ENCODE peak calls at places on chromosomes 4 and X, in five cellular contexts. T is tibial artery; W is CD8-positive, alpha-beta T cell; S is A673; O is HepG2. Z is an unnamed sample. For H3K4me1 and H3K36me3, the result is how much of the 10 kb centered on the place peaks cover.

GRCh38 chrX:9569875-9570274 is 105.0 kb downstream of the TBL1X start:
- DNase-seq in T (no peak), W (no peak), S (no peak), O (no peak), Z (no peak)

GRCh38 chrX:9797961-9798360 is 11.7 kb downstream of the SHROOM2 start:
- DNase-seq in T (no peak), W (no peak), S (no peak), O (no peak), Z (no peak)

GRCh38 chrX:101377542-101377941 is 8.4 kb downstream of the BTK start:
- DNase-seq in T (no peak), W (no peak), S (no peak), O (no peak), Z (no peak)

GRCh38 chr4:114378306-114378903 is 220.2 kb upstream of the UGT8 start:
- DNase-seq in T (no peak), W (no peak), S (peak), O (no peak), Z (no peak)

GRCh38 chrX:16096131-16096530 is 27.2 kb upstream of the GRPR start:
- DNase-seq in T (no peak), W (no peak), S (no peak), O (no peak), Z (no peak)

GRCh38 chr4:2142630-2143427 is 83.7 kb downstream of the NAT8L start:
- DNase-seq in T (no peak), W (no peak), S (peak), O (no peak), Z (no peak)

GRCh38 chrX:17098516-17099247 is 152.2 kb downstream of the REPS2 start:
- DNase-seq in T (no peak), W (no peak), S (no peak), O (no peak), Z (no peak)

GRCh38 chr4:177323416-177323815 is 13.7 kb downstream of the NEIL3 start:
- DNase-seq in T (no peak), W (no peak), S (no peak), O (no peak), Z (no peak)

GRCh38 chr4:117085185-117085701 is at the start of gene TRAM1L1:
- DNase-seq in T (peak), W (no peak), S (peak), O (peak), Z (peak)

GRCh38 chr4:141636771-141637460 is 533 bp downstream of the IL15 start:
- DNase-seq in T (peak), W (no peak), S (peak), O (no peak), Z (peak)

GRCh38 chr4:83381173-83381572 is 46.5 kb upstream of the HPSE start:
- DNase-seq in T (no peak), W (no peak), S (no peak), O (no peak), Z (no peak)

GRCh38 chr4:89640620-89641366 is 196.2 kb downstream of the SNCA start:
- DNase-seq in T (no peak), W (no peak), S (peak), O (peak), Z (peak)

GRCh38 chr4:4990857-4991540 is 28.3 kb downstream of the CYTL1 start:
- DNase-seq in T (peak), W (no peak), S (no peak), O (no peak), Z (peak)

GRCh38 chr4:154490261-154490588 is 1.4 kb downstream of the DCHS2 start:
- DNase-seq in T (no peak), W (no peak), S (no peak), O (no peak), Z (no peak)

GRCh38 chrX:31266172-31267076 is 194.6 kb upstream of the FTHL17 start:
- DNase-seq in T (peak), W (no peak), S (peak), O (peak), Z (peak)
- H3K4me1 ChIP-seq in T (under half), W (under half), S (under half), O (under half), Z (under half)

GRCh38 chr4:55356991-55357461 is 11.0 kb downstream of the SRD5A3 start:
- DNase-seq in T (no peak), W (no peak), S (no peak), O (peak), Z (no peak)
- H3K36me3 ChIP-seq in T (under half), W (under half), S (under half), O (under half), Z (under half)

DNA sequence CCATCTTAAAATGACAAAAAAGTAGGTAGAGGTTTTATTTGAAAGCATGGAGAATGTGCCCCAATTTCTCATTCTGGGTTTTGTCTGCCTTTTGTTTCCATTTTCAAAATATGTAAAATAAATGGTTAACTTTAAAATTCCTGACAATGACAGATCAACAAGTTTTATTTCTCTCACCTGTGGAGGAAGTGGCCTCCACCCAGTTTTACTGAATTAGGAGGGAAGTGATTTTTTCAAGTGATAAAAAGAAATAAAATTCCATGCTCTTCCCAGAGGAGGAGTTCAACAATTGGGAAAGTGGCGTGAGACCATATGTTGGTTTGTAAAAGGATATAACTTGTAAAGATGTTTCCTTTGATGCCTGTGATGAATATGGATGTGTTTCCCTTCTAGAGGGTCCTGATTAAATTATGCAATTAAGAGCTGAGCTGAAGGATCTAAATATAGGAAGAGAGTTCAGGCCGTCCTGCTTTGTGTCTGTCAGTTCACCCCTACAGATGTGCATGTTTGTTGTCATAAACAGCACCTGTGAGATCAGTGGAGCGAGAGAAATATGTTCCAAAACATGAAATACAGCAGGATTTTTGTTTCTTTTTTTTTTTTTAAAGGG is 19.5 kb downstream of the SMAD1 start:
- DNase-seq in T (no peak), W (no peak), S (no peak), O (no peak), Z (no peak)
- H3K4me1 ChIP-seq in T (under half), W (under half), S (under half), O (under half), Z (half or more)

GRCh38 chr4:128865132-128865531 is 55.6 kb downstream of the JADE1 start:
- DNase-seq in T (no peak), W (no peak), S (no peak), O (no peak), Z (no peak)
- H3K36me3 ChIP-seq in T (half or more), W (under half), S (half or more), O (half or more), Z (half or more)

Z was measured in heart right ventricle.